ENCODE peak calls at places on chromosomes 3 and 15, in five cellular contexts. N, Q, F, J and X are unnamed samples.

GRCh38 chr3:24533557-24534193 is 39.0 kb upstream of the THRB start:
- DNase-seq in N (no peak), Q (no peak), F (no peak), J (no peak), X (no peak)

GRCh38 chr15:70188286-70188685 is 90.6 kb upstream of the TLE3 start:
- DNase-seq in N (no peak), Q (no peak), F (no peak), J (no peak), X (no peak)

GRCh38 chr3:128397484-128397883 is 69.2 kb downstream of the DNAJB8 start:
- DNase-seq in N (no peak), Q (no peak), F (no peak), J (no peak), X (no peak)

GRCh38 chr3:193768069-193768391 is 175.0 kb downstream of the OPA1 start:
- DNase-seq in N (no peak), Q (no peak), F (no peak), J (no peak), X (no peak)

GRCh38 chr3:189914799-189915198 is 205.9 kb downstream of the P3H2 start:
- DNase-seq in N (no peak), Q (no peak), F (no peak), J (no peak), X (no peak)

GRCh38 chr3:187450791-187451190 is 82.6 kb downstream of the RTP4 start:
- DNase-seq in N (no peak), Q (no peak), F (peak; percentile 34), J (no peak), X (no peak)

GRCh38 chr3:36380171-36381031 is at the start of gene STAC:
- DNase-seq in N (peak; percentile 58), Q (peak; percentile 43), F (peak; percentile 91), J (peak; percentile 56), X (peak; percentile 35)

GRCh38 chr3:179967622-179968021 is 69.1 kb downstream of the PEX5L start:
- DNase-seq in N (no peak), Q (no peak), F (no peak), J (no peak), X (no peak)

GRCh38 chr3:54211097-54211496 is 88.7 kb downstream of the CACNA2D3 start:
- DNase-seq in N (no peak), Q (no peak), F (no peak), J (no peak), X (no peak)

GRCh38 chr3:78957456-78957855 is 810.3 kb downstream of the ROBO1 start:
- DNase-seq in N (no peak), Q (no peak), F (no peak), J (no peak), X (no peak)

GRCh38 chr15:38746211-38746610 is 181.6 kb upstream of the RASGRP1 start:
- DNase-seq in N (no peak), Q (no peak), F (no peak), J (no peak), X (no peak)

GRCh38 chr15:93523490-93523889 is 434.5 kb upstream of the RGMA start:
- DNase-seq in N (no peak), Q (no peak), F (no peak), J (no peak), X (no peak)

GRCh38 chr15:51668446-51668845 is 12.9 kb upstream of the SCG3 start:
- DNase-seq in N (no peak), Q (no peak), F (no peak), J (no peak), X (peak; percentile 32)

GRCh38 chr3:196431193-196432136 is 762 bp downstream of the UBXN7 start:
- DNase-seq in N (peak; percentile 77), Q (peak; percentile 30), F (no peak), J (peak; percentile 59), X (no peak)

GRCh38 chr3:129947916-129948315 is 26.6 kb upstream of the TRH start:
- DNase-seq in N (no peak), Q (no peak), F (no peak), J (no peak), X (no peak)

GRCh38 chr15:26201177-26201858 is 338.2 kb upstream of the ATP10A start:
- DNase-seq in N (no peak), Q (no peak), F (peak; percentile 60), J (no peak), X (no peak)

GRCh38 chr15:56390739-56391267 is 25.6 kb downstream of the TEX9 start:
- DNase-seq in N (no peak), Q (no peak), F (no peak), J (no peak), X (no peak)

GRCh38 chr3:100954990-100955389 is 38.2 kb downstream of the ABI3BP start:
- DNase-seq in N (no peak), Q (no peak), F (no peak), J (peak; percentile 67), X (no peak)

GRCh38 chr15:69881760-69882159 is 216.0 kb downstream of the TLE3 start:
- DNase-seq in N (no peak), Q (no peak), F (no peak), J (no peak), X (no peak)

GRCh38 chr3:30308131-30308530 is 298.3 kb upstream of the TGFBR2 start:
- DNase-seq in N (no peak), Q (no peak), F (no peak), J (no peak), X (no peak)

GRCh38 chr3:159565313-159565712 is 423.3 kb upstream of the IL12A start:
- DNase-seq in N (no peak), Q (no peak), F (no peak), J (no peak), X (no peak)

GRCh38 chr3:47010050-47010712 is 30.7 kb downstream of the NBEAL2 start:
- DNase-seq in N (no peak), Q (no peak), F (no peak), J (no peak), X (no peak)

GRCh38 chr15:99729920-99730319 is 3.3 kb downstream of the LYSMD4 start:
- DNase-seq in N (peak; percentile 56), Q (no peak), F (no peak), J (no peak), X (no peak)

GRCh38 chr15:57662091-57662744 is 44.3 kb upstream of the POLR2M start:
- DNase-seq in N (no peak), Q (no peak), F (peak; percentile 19), J (no peak), X (no peak)

GRCh38 chr3:31189971-31190370 is 295.5 kb upstream of the GADL1 start:
- DNase-seq in N (no peak), Q (no peak), F (no peak), J (no peak), X (no peak)

GRCh38 chr3:46829699-46830208 is 33.5 kb downstream of the MYL3 start:
- DNase-seq in N (no peak), Q (no peak), F (peak; percentile 75), J (no peak), X (no peak)

GRCh38 chr3:62210016-62210415 is 163.3 kb downstream of the FEZF2 start:
- DNase-seq in N (no peak), Q (no peak), F (no peak), J (no peak), X (no peak)

DNA sequence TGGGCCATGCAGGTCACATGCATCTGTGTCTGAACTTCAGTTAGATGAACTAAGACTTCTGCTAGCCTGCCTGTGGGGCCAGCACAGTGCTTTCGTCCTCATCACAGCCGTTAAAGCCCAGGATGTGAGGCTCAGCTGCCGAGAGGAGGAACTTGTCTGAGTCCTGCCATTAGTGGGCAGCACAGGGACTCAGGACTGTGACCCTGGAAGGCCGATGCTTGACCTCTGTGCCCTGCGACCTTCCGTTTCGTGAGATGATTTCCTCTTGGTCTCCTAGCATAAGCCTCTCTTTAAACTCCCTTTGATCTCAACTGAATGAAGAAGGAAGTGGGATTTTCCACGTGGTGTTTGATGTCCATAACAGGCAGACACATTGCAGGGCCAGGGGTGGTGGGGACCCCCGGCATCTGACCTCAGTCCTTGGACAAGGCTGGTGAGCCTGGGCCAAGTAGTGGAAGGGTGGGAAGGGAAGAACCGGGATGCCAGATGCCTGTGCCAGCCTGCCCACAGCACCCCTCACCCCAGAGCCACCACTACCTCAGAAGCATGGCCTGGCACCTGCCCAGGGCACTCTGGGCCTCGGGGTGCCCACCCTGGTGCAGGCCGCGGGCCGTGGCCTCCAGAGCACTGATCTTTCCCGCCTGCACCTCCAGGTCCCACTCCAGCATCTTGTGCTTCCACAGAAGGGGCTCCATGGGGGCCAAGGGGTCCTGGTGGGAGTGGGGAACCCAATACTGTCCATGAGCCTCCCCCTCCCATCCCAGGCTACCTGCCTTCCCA is 21.6 kb downstream of the PLA2G4B start:
- DNase-seq in N (no peak), Q (peak; percentile 49), F (no peak), J (no peak), X (no peak)
- TF ChIP-seq CTCF in N (no peak), Q (no peak), F (no peak), J (no peak), X (no peak)

GRCh38 chr15:52678036-52678467 is 1.1 kb downstream of the ATOSA start:
- DNase-seq in N (peak; percentile 63), Q (peak; percentile 6), F (peak; percentile 93), J (peak; percentile 80), X (no peak)
- TF ChIP-seq CTCF in N (peak; percentile 23), Q (no peak), F (no peak), J (no peak), X (peak; percentile 30)

GRCh38 chr15:84955089-84955848 is 26.4 kb upstream of the PDE8A start:
- DNase-seq in N (peak; percentile 70), Q (peak; percentile 39), F (no peak), J (peak; percentile 83), X (no peak)
- TF ChIP-seq CTCF in N (peak; percentile 95), Q (peak; percentile 76), F (peak; percentile 90), J (peak; percentile 90), X (peak; percentile 71)

GRCh38 chr3:184037816-184038215 is 6.3 kb downstream of the HTR3D start:
- DNase-seq in N (no peak), Q (no peak), F (no peak), J (no peak), X (no peak)

GRCh38 chr3:184042617-184043016 is 10.2 kb upstream of the HTR3C start:
- DNase-seq in N (no peak), Q (no peak), F (no peak), J (no peak), X (no peak)

GRCh38 chr3:184039414-184039813 is 7.9 kb downstream of the HTR3D start:
- DNase-seq in N (no peak), Q (no peak), F (no peak), J (no peak), X (peak; percentile 62)

GRCh38 chr3:184040010-184040409 is 8.5 kb downstream of the HTR3D start:
- DNase-seq in N (peak; percentile 22), Q (no peak), F (no peak), J (no peak), X (no peak)
- TF ChIP-seq CTCF in N (peak; percentile 41), Q (peak; percentile 34), F (no peak), J (peak; percentile 37), X (no peak)

DNA sequence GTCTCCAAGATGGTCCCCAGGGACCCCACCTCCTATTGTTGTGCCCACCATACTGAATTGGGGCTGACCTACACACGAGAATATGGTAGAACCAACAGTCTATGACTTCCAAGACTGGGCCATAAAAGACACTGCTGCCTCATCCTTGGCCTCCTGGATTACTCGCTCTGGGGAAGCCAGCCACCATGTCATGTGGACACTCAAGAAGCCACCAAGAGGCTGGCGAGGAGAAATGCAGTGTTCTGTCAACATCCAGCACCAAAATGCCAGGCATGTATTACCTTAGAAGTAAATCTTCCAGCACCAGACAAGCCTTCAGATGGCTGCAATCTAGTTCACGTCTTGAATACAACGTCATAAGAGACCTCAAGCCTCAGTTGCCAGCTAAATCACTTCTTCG is 17.1 kb upstream of the TPM1 start:
- DNase-seq in N (no peak), Q (no peak), F (no peak), J (no peak), X (no peak)
- TF ChIP-seq CTCF in N (no peak), Q (no peak), F (no peak), J (no peak), X (no peak)

GRCh38 chr3:156010829-156011228 is 109.5 kb upstream of the KCNAB1 start:
- DNase-seq in N (peak; percentile 47), Q (no peak), F (no peak), J (no peak), X (no peak)
- TF ChIP-seq CTCF in N (peak; percentile 32), Q (peak; percentile 64), F (no peak), J (peak; percentile 10), X (peak; percentile 46)